ENCODE peak calls at places on chromosomes 7 and 10, in seven cellular contexts. One of them, this sample, is unnamed.

GRCh38 chr7:29563590-29564454 is at the start of gene PRR15:
- DNase-seq in HepG2: peak
- DNase-seq in A549: peak
- DNase-seq in H1: peak
- DNase-seq in K562: no peak
- DNase-seq in HCT116: peak
- DNase-seq in GM12878: no peak
- DNase-seq in this sample: no peak

GRCh38 chr10:95835149-95835860 is 72.5 kb upstream of the CC2D2B start:
- DNase-seq in HepG2: no peak
- DNase-seq in A549: no peak
- DNase-seq in H1: no peak
- DNase-seq in K562: no peak
- DNase-seq in HCT116: no peak
- DNase-seq in GM12878: peak
- DNase-seq in this sample: peak

GRCh38 chr10:97506214-97506991 is 7.7 kb downstream of the UBTD1 start:
- DNase-seq in HepG2: no peak
- DNase-seq in A549: no peak
- DNase-seq in H1: no peak
- DNase-seq in K562: no peak
- DNase-seq in HCT116: no peak
- DNase-seq in GM12878: no peak
- DNase-seq in this sample: no peak

GRCh38 chr7:17041324-17041723 is 159.5 kb upstream of the AGR3 start:
- DNase-seq in HepG2: peak
- DNase-seq in A549: peak
- DNase-seq in H1: no peak
- DNase-seq in K562: no peak
- DNase-seq in HCT116: no peak
- DNase-seq in GM12878: no peak
- DNase-seq in this sample: peak

GRCh38 chr10:78385599-78385998 is 351.9 kb downstream of the RPS24 start:
- DNase-seq in HepG2: no peak
- DNase-seq in A549: no peak
- DNase-seq in H1: no peak
- DNase-seq in K562: no peak
- DNase-seq in HCT116: no peak
- DNase-seq in GM12878: no peak
- DNase-seq in this sample: no peak

GRCh38 chr7:81949306-81949705 is 179.5 kb upstream of the HGF start:
- DNase-seq in HepG2: no peak
- DNase-seq in A549: no peak
- DNase-seq in H1: no peak
- DNase-seq in K562: no peak
- DNase-seq in HCT116: no peak
- DNase-seq in GM12878: no peak
- DNase-seq in this sample: no peak

GRCh38 chr7:25964483-25964961 is 187.5 kb upstream of the NFE2L3 start:
- DNase-seq in HepG2: no peak
- DNase-seq in A549: no peak
- DNase-seq in H1: no peak
- DNase-seq in K562: no peak
- DNase-seq in HCT116: no peak
- DNase-seq in GM12878: peak
- DNase-seq in this sample: no peak

GRCh38 chr10:99279626-99280111 is 44.0 kb upstream of the HPSE2 start:
- DNase-seq in HepG2: no peak
- DNase-seq in A549: peak
- DNase-seq in H1: no peak
- DNase-seq in K562: no peak
- DNase-seq in HCT116: no peak
- DNase-seq in GM12878: no peak
- DNase-seq in this sample: peak

DNA sequence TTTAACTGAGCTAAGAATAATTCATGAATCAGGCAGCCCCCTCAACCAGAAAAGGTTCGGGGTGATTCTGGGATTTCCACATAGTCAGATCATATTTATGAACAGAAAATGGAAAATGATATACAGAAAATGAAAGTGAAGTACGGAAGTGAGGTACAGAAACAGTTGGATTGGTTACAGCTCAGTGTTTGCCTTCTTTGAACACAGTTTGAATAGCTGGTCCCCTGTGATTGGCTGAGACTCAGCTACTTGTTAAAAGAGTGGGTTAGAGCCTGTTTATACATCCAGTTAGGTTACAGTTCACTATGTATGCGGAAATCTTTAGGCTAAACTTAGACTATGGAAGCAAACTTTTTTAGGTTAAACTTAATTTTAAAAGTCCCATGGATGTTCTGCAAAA is 511.7 kb downstream of the PLXDC2 start:
- DNase-seq in HepG2: no peak
- DNase-seq in A549: no peak
- DNase-seq in H1: no peak
- DNase-seq in K562: no peak
- DNase-seq in HCT116: no peak
- DNase-seq in GM12878: no peak
- DNase-seq in this sample: no peak
- TF ChIP-seq CEBPB in HepG2: no peak
- TF ChIP-seq CEBPB in A549: no peak
- TF ChIP-seq CEBPB in H1: no peak
- TF ChIP-seq CEBPB in K562: no peak
- TF ChIP-seq CEBPB in HCT116: no peak
- TF ChIP-seq CEBPB in GM12878: no peak
- TF ChIP-seq CEBPB in this sample: no peak

DNA sequence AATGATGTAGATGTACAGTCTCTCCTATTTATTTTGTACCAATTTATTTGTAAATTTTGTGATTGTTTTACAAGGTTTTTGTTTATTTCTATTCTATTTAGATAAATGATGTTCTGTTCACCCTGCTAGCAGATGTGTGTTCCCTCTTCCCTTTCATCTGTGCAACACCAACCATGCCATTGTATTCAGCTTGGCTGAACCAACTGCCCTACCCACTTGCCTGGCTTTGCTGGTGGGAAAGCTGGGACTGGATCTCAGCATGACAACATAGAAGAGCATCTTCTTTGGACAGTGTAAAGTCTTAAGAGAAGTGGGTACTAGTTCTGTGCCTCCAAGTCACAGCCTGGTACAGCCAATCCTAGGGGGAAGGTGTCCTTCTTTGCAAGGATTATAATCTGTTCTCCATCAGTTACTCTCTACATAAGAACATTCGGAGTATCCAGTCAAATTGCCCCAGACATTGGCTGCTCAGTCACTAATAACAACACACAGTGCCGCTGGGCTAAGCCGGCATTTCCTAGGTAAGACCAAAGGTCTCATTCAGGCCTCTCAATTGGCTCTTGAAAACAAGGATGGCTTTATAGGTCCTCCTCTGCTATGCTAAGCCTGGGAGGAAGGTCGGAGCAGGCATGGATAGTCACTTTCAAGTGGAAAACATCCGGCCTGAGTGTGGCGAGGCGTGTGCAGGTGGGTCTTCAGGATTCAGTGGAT is 109.7 kb downstream of the NT5C2 start:
- DNase-seq in HepG2: peak
- DNase-seq in A549: no peak
- DNase-seq in H1: no peak
- DNase-seq in K562: no peak
- DNase-seq in HCT116: no peak
- DNase-seq in GM12878: no peak
- DNase-seq in this sample: no peak
- TF ChIP-seq CEBPB in HepG2: no peak
- TF ChIP-seq CEBPB in A549: no peak
- TF ChIP-seq CEBPB in H1: no peak
- TF ChIP-seq CEBPB in K562: no peak
- TF ChIP-seq CEBPB in HCT116: no peak
- TF ChIP-seq CEBPB in GM12878: no peak
- TF ChIP-seq CEBPB in this sample: no peak

GRCh38 chr10:62744136-62744535 is 60.4 kb upstream of the ADO start:
- DNase-seq in HepG2: no peak
- DNase-seq in A549: no peak
- DNase-seq in H1: no peak
- DNase-seq in K562: no peak
- DNase-seq in HCT116: no peak
- DNase-seq in GM12878: no peak
- DNase-seq in this sample: peak

GRCh38 chr10:62747195-62747594 is 57.3 kb upstream of the ADO start:
- DNase-seq in HepG2: no peak
- DNase-seq in A549: no peak
- DNase-seq in H1: no peak
- DNase-seq in K562: no peak
- DNase-seq in HCT116: no peak
- DNase-seq in GM12878: no peak
- DNase-seq in this sample: peak

GRCh38 chr10:62748386-62748785 is 56.1 kb upstream of the ADO start:
- DNase-seq in HepG2: no peak
- DNase-seq in A549: no peak
- DNase-seq in H1: no peak
- DNase-seq in K562: no peak
- DNase-seq in HCT116: no peak
- DNase-seq in GM12878: no peak
- DNase-seq in this sample: no peak

GRCh38 chr10:62754963-62755362 is 49.6 kb upstream of the ADO start:
- DNase-seq in HepG2: no peak
- DNase-seq in A549: no peak
- DNase-seq in H1: no peak
- DNase-seq in K562: no peak
- DNase-seq in HCT116: no peak
- DNase-seq in GM12878: no peak
- DNase-seq in this sample: no peak

DNA sequence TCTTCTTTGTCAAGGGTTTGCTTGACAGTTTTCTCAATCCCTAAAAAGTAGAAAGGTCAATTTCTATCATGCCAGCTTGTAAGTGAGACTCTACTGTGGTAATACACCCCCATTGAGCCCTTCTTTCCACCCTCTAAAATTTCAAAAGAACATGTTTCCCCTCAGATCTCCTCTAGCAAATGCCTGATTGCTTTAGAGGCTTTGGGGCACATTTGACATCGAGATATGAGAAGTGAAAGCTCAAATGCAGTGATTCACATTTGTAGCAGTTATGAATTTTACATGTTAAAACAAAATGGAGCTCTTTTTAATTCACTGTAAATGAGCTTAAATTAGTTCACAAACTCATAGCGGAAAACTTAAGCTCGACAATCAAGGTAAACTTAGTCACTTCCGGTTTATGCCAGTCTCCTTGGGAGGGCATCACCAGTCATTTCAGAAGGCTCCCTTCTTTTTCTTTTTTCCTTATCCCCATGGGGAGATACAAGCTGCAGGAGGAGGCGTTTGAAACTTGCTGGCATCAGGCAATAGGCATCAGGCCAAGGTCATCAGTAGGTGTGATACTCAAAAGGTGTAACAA is 55.3 kb upstream of the ADO start:
- DNase-seq in HepG2: no peak
- DNase-seq in A549: no peak
- DNase-seq in H1: no peak
- DNase-seq in K562: no peak
- DNase-seq in HCT116: no peak
- DNase-seq in GM12878: no peak
- DNase-seq in this sample: no peak
- TF ChIP-seq CEBPB in HepG2: no peak
- TF ChIP-seq CEBPB in A549: no peak
- TF ChIP-seq CEBPB in H1: no peak
- TF ChIP-seq CEBPB in K562: no peak
- TF ChIP-seq CEBPB in HCT116: no peak
- TF ChIP-seq CEBPB in GM12878: no peak
- TF ChIP-seq CEBPB in this sample: no peak

DNA sequence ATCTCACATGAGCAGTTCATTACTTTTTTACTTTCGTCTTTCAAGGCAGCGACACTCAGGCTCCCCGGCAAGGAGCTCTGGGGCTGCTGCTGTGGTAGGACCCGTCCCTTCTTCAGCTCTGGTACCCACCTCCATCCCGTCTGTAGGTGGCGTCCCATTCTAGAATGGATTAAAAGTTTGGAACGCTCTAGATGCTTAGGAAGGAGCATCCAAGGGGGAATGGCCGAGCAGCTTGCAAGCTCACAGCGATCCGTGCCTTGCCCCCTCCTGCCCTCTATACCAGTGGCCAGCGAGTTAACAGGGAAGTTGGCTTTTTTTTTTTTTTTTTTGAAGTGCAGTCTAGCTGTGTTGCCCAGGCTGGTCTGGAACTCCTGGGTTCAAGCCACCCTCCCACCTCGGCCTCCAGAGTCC is 22.8 kb upstream of the TTYH3 start:
- DNase-seq in HepG2: peak
- DNase-seq in A549: peak
- DNase-seq in H1: no peak
- DNase-seq in K562: peak
- DNase-seq in HCT116: peak
- DNase-seq in GM12878: no peak
- DNase-seq in this sample: peak
- TF ChIP-seq CEBPB in HepG2: no peak
- TF ChIP-seq CEBPB in A549: no peak
- TF ChIP-seq CEBPB in H1: no peak
- TF ChIP-seq CEBPB in K562: no peak
- TF ChIP-seq CEBPB in HCT116: no peak
- TF ChIP-seq CEBPB in GM12878: no peak
- TF ChIP-seq CEBPB in this sample: no peak

GRCh38 chr7:1668932-1669485 is 1.1 kb upstream of the ELFN1 start:
- DNase-seq in HepG2: no peak
- DNase-seq in A549: no peak
- DNase-seq in H1: no peak
- DNase-seq in K562: no peak
- DNase-seq in HCT116: no peak
- DNase-seq in GM12878: no peak
- DNase-seq in this sample: peak

GRCh38 chr7:1669954-1670893 is at the start of gene ELFN1:
- DNase-seq in HepG2: no peak
- DNase-seq in A549: peak
- DNase-seq in H1: peak
- DNase-seq in K562: peak
- DNase-seq in HCT116: no peak
- DNase-seq in GM12878: no peak
- DNase-seq in this sample: peak

GRCh38 chr7:1668486-1668931 is 1.6 kb upstream of the ELFN1 start:
- DNase-seq in HepG2: no peak
- DNase-seq in A549: peak
- DNase-seq in H1: peak
- DNase-seq in K562: no peak
- DNase-seq in HCT116: no peak
- DNase-seq in GM12878: no peak
- DNase-seq in this sample: no peak

GRCh38 chr7:1670894-1671875 is 1.1 kb downstream of the ELFN1 start:
- DNase-seq in HepG2: no peak
- DNase-seq in A549: no peak
- DNase-seq in H1: peak
- DNase-seq in K562: no peak
- DNase-seq in HCT116: no peak
- DNase-seq in GM12878: no peak
- DNase-seq in this sample: no peak

DNA sequence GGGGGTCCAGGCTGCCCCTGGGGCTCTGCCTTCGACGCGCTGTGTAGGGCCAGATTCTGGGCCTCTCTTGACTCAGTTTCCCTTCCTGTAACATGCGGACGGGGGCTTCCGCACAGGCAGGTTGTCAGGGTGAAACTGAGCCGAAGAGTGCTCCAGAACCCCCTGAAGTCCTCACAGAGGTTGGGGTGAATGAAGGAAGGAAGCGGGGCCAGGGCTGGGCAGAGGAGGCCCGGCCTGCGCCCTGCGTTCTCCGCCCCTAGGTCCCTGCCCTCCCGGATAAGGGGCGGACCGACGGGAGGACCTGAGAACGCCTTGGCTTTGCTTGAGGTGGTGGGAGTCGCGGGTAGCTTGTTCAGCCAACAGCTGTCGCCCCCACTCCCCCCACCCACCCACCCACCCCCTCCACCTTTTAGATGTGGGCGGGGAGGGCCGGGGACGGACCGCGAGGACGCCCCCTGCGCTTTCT is 558 bp upstream of the ELFN1 start:
- DNase-seq in HepG2: no peak
- DNase-seq in A549: peak
- DNase-seq in H1: peak
- DNase-seq in K562: peak
- DNase-seq in HCT116: no peak
- DNase-seq in GM12878: no peak
- DNase-seq in this sample: no peak
- TF ChIP-seq CEBPB in HepG2: no peak
- TF ChIP-seq CEBPB in A549: no peak
- TF ChIP-seq CEBPB in H1: no peak
- TF ChIP-seq CEBPB in K562: no peak
- TF ChIP-seq CEBPB in HCT116: no peak
- TF ChIP-seq CEBPB in GM12878: no peak
- TF ChIP-seq CEBPB in this sample: no peak

This sample was measured in IMR-90.